ENCODE peak calls at places on chromosomes 13 and 19, in seven cellular contexts. One of them, this sample, is unnamed.
A peak's percentile ranks its signal among the peaks of the same experiment; 100 is the strongest.

GRCh38 chr19:9939301-9939913 is 3.1 kb upstream of the OLFM2 start:
- DNase-seq in SJSA1: no peak
- DNase-seq in left kidney: peak; percentile 49
- DNase-seq in EL: peak; percentile 23
- DNase-seq in B cell: no peak
- DNase-seq in HCEC 1CT: peak; percentile 18
- DNase-seq in left ventricle myocardium inferior: no peak
- DNase-seq in this sample: no peak

GRCh38 chr13:114070098-114070799 is 62.2 kb downstream of the RASA3 start:
- DNase-seq in left ventricle myocardium inferior: no peak
- DNase-seq in EL: no peak
- DNase-seq in B cell: no peak
- DNase-seq in SJSA1: no peak
- DNase-seq in HCEC 1CT: no peak
- DNase-seq in left kidney: no peak
- DNase-seq in this sample: no peak

GRCh38 chr13:30037766-30038165 is 187.3 kb upstream of the UBL3 start:
- DNase-seq in SJSA1: no peak
- DNase-seq in left ventricle myocardium inferior: no peak
- DNase-seq in left kidney: no peak
- DNase-seq in B cell: no peak
- DNase-seq in EL: no peak
- DNase-seq in HCEC 1CT: no peak
- DNase-seq in this sample: no peak

GRCh38 chr13:28739376-28739775 is 20.6 kb upstream of the SLC46A3 start:
- DNase-seq in HCEC 1CT: no peak
- DNase-seq in EL: no peak
- DNase-seq in left kidney: no peak
- DNase-seq in left ventricle myocardium inferior: no peak
- DNase-seq in SJSA1: no peak
- DNase-seq in B cell: no peak
- DNase-seq in this sample: peak; percentile 1

GRCh38 chr19:41083516-41083915 is 4.7 kb upstream of the CYP2A13 start:
- DNase-seq in left ventricle myocardium inferior: no peak
- DNase-seq in left kidney: no peak
- DNase-seq in HCEC 1CT: no peak
- DNase-seq in B cell: no peak
- DNase-seq in SJSA1: no peak
- DNase-seq in EL: no peak
- DNase-seq in this sample: no peak

GRCh38 chr13:40102854-40103253 is 447.4 kb downstream of the COG6 start:
- DNase-seq in EL: peak; percentile 73
- DNase-seq in SJSA1: no peak
- DNase-seq in left ventricle myocardium inferior: no peak
- DNase-seq in B cell: no peak
- DNase-seq in HCEC 1CT: peak; percentile 7
- DNase-seq in left kidney: peak; percentile 65
- DNase-seq in this sample: no peak

GRCh38 chr13:19586904-19587634 is 25.7 kb upstream of the TPTE2 start:
- DNase-seq in left ventricle myocardium inferior: no peak
- DNase-seq in HCEC 1CT: peak; percentile 58
- DNase-seq in SJSA1: no peak
- DNase-seq in left kidney: peak; percentile 16
- DNase-seq in B cell: peak; percentile 70
- DNase-seq in EL: peak; percentile 89
- DNase-seq in this sample: no peak

GRCh38 chr13:23794267-23795161 is 94.7 kb downstream of the MIPEP start:
- DNase-seq in B cell: no peak
- DNase-seq in HCEC 1CT: peak; percentile 86
- DNase-seq in EL: peak; percentile 71
- DNase-seq in left kidney: no peak
- DNase-seq in left ventricle myocardium inferior: no peak
- DNase-seq in SJSA1: peak; percentile 50
- DNase-seq in this sample: no peak

GRCh38 chr13:25406377-25406776 is 34.6 kb downstream of the ATP8A2 start:
- DNase-seq in left ventricle myocardium inferior: no peak
- DNase-seq in left kidney: no peak
- DNase-seq in SJSA1: no peak
- DNase-seq in HCEC 1CT: no peak
- DNase-seq in B cell: no peak
- DNase-seq in EL: peak; percentile 2
- DNase-seq in this sample: no peak

GRCh38 chr19:29844891-29845575 is 33.2 kb downstream of the CCNE1 start:
- DNase-seq in SJSA1: peak; percentile 86
- DNase-seq in B cell: peak; percentile 91
- DNase-seq in left kidney: peak; percentile 98
- DNase-seq in HCEC 1CT: peak; percentile 82
- DNase-seq in EL: peak; percentile 90
- DNase-seq in left ventricle myocardium inferior: peak; percentile 93
- DNase-seq in this sample: peak; percentile 95

GRCh38 chr19:39557791-39558622 is 18.0 kb upstream of the EID2 start:
- DNase-seq in left kidney: peak; percentile 84
- DNase-seq in B cell: no peak
- DNase-seq in HCEC 1CT: no peak
- DNase-seq in left ventricle myocardium inferior: no peak
- DNase-seq in EL: peak; percentile 28
- DNase-seq in SJSA1: no peak
- DNase-seq in this sample: no peak

GRCh38 chr19:49113762-49114629 is at the start of gene LIN7B:
- DNase-seq in B cell: peak; percentile 67
- DNase-seq in SJSA1: peak; percentile 81
- DNase-seq in left kidney: peak; percentile 92
- DNase-seq in EL: peak; percentile 80
- DNase-seq in HCEC 1CT: peak; percentile 54
- DNase-seq in left ventricle myocardium inferior: peak; percentile 71
- DNase-seq in this sample: peak; percentile 88

GRCh38 chr19:17145546-17146497 is 69.3 kb upstream of the USE1 start:
- DNase-seq in B cell: no peak
- DNase-seq in left kidney: no peak
- DNase-seq in HCEC 1CT: no peak
- DNase-seq in SJSA1: no peak
- DNase-seq in left ventricle myocardium inferior: no peak
- DNase-seq in EL: no peak
- DNase-seq in this sample: no peak

GRCh38 chr19:35468637-35469036 is 20.6 kb downstream of the FFAR2 start:
- DNase-seq in B cell: peak; percentile 79
- DNase-seq in left ventricle myocardium inferior: peak; percentile 39
- DNase-seq in SJSA1: no peak
- DNase-seq in EL: peak; percentile 17
- DNase-seq in left kidney: peak; percentile 68
- DNase-seq in HCEC 1CT: peak; percentile 17
- DNase-seq in this sample: no peak

GRCh38 chr13:113411216-113412023 is 41.9 kb downstream of the ADPRHL1 start:
- DNase-seq in HCEC 1CT: peak; percentile 95
- DNase-seq in SJSA1: peak; percentile 94
- DNase-seq in B cell: no peak
- DNase-seq in left kidney: no peak
- DNase-seq in left ventricle myocardium inferior: peak; percentile 79
- DNase-seq in EL: peak; percentile 94
- DNase-seq in this sample: no peak

GRCh38 chr19:5515737-5516136 is 52.0 kb downstream of the TINCR start:
- DNase-seq in left ventricle myocardium inferior: no peak
- DNase-seq in left kidney: no peak
- DNase-seq in B cell: no peak
- DNase-seq in HCEC 1CT: no peak
- DNase-seq in SJSA1: no peak
- DNase-seq in EL: no peak
- DNase-seq in this sample: no peak

GRCh38 chr13:92175330-92175729 is 776.9 kb downstream of the GPC5 start:
- DNase-seq in left ventricle myocardium inferior: no peak
- DNase-seq in HCEC 1CT: peak; percentile 10
- DNase-seq in left kidney: peak; percentile 67
- DNase-seq in B cell: no peak
- DNase-seq in EL: peak; percentile 0
- DNase-seq in SJSA1: peak; percentile 6
- DNase-seq in this sample: no peak

GRCh38 chr19:49513746-49514118 is 1.3 kb downstream of the FCGRT start:
- DNase-seq in EL: no peak
- DNase-seq in B cell: no peak
- DNase-seq in left kidney: no peak
- DNase-seq in HCEC 1CT: no peak
- DNase-seq in left ventricle myocardium inferior: no peak
- DNase-seq in SJSA1: no peak
- DNase-seq in this sample: no peak

GRCh38 chr19:45443462-45444317 is 20.0 kb upstream of the ERCC1 start:
- DNase-seq in SJSA1: peak; percentile 98
- DNase-seq in left kidney: peak; percentile 97
- DNase-seq in EL: peak; percentile 97
- DNase-seq in left ventricle myocardium inferior: peak; percentile 97
- DNase-seq in B cell: peak; percentile 81
- DNase-seq in HCEC 1CT: peak; percentile 93
- DNase-seq in this sample: peak; percentile 76

GRCh38 chr13:95535243-95535642 is 17.3 kb upstream of the CLDN10 start:
- DNase-seq in left kidney: no peak
- DNase-seq in HCEC 1CT: peak; percentile 75
- DNase-seq in SJSA1: peak; percentile 41
- DNase-seq in EL: peak; percentile 65
- DNase-seq in B cell: no peak
- DNase-seq in left ventricle myocardium inferior: no peak
- DNase-seq in this sample: no peak

GRCh38 chr19:33511346-33511745 is 10.2 kb downstream of the PEPD start:
- DNase-seq in EL: no peak
- DNase-seq in left ventricle myocardium inferior: no peak
- DNase-seq in left kidney: no peak
- DNase-seq in SJSA1: no peak
- DNase-seq in HCEC 1CT: no peak
- DNase-seq in B cell: no peak
- DNase-seq in this sample: no peak

GRCh38 chr13:38979891-38980627 is 10.6 kb downstream of the STOML3 start:
- DNase-seq in left ventricle myocardium inferior: peak; percentile 58
- DNase-seq in HCEC 1CT: no peak
- DNase-seq in SJSA1: no peak
- DNase-seq in B cell: no peak
- DNase-seq in left kidney: peak; percentile 52
- DNase-seq in EL: no peak
- DNase-seq in this sample: no peak

GRCh38 chr19:1690570-1691307 is 38.3 kb upstream of the TCF3 start:
- DNase-seq in B cell: peak; percentile 55
- DNase-seq in left kidney: no peak
- DNase-seq in left ventricle myocardium inferior: no peak
- DNase-seq in EL: peak; percentile 35
- DNase-seq in HCEC 1CT: no peak
- DNase-seq in SJSA1: no peak
- DNase-seq in this sample: peak; percentile 98

GRCh38 chr13:84086847-84087162 is 204.5 kb upstream of the SLITRK1 start:
- DNase-seq in HCEC 1CT: no peak
- DNase-seq in SJSA1: no peak
- DNase-seq in left kidney: no peak
- DNase-seq in B cell: no peak
- DNase-seq in EL: no peak
- DNase-seq in left ventricle myocardium inferior: no peak
- DNase-seq in this sample: no peak

GRCh38 chr19:35248310-35249145 is at the start of gene LSR:
- DNase-seq in EL: no peak
- DNase-seq in SJSA1: no peak
- DNase-seq in left ventricle myocardium inferior: no peak
- DNase-seq in left kidney: peak; percentile 98
- DNase-seq in HCEC 1CT: no peak
- DNase-seq in B cell: peak; percentile 83
- DNase-seq in this sample: peak; percentile 88

GRCh38 chr13:75766636-75767035 is 130.5 kb downstream of the LMO7 start:
- DNase-seq in SJSA1: no peak
- DNase-seq in B cell: no peak
- DNase-seq in HCEC 1CT: no peak
- DNase-seq in left ventricle myocardium inferior: no peak
- DNase-seq in left kidney: no peak
- DNase-seq in EL: no peak
- DNase-seq in this sample: no peak

GRCh38 chr19:1449467-1450442 is at the start of gene APC2:
- DNase-seq in left ventricle myocardium inferior: no peak
- DNase-seq in HCEC 1CT: no peak
- DNase-seq in left kidney: peak; percentile 89
- DNase-seq in EL: peak; percentile 39
- DNase-seq in SJSA1: peak; percentile 16
- DNase-seq in B cell: no peak
- DNase-seq in this sample: peak; percentile 93

GRCh38 chr19:30564551-30565011 is 192.4 kb downstream of the ZNF536 start:
- DNase-seq in HCEC 1CT: no peak
- DNase-seq in B cell: no peak
- DNase-seq in EL: no peak
- DNase-seq in left ventricle myocardium inferior: no peak
- DNase-seq in left kidney: no peak
- DNase-seq in SJSA1: no peak
- DNase-seq in this sample: no peak

GRCh38 chr13:90239130-90239529 is 1108.4 kb upstream of the MIR17HG start:
- DNase-seq in SJSA1: no peak
- DNase-seq in B cell: no peak
- DNase-seq in EL: no peak
- DNase-seq in HCEC 1CT: no peak
- DNase-seq in left ventricle myocardium inferior: no peak
- DNase-seq in left kidney: no peak
- DNase-seq in this sample: no peak

GRCh38 chr13:110283661-110284516 is 23.1 kb downstream of the COL4A1 start:
- DNase-seq in EL: peak; percentile 68
- DNase-seq in left ventricle myocardium inferior: no peak
- DNase-seq in SJSA1: no peak
- DNase-seq in B cell: no peak
- DNase-seq in left kidney: no peak
- DNase-seq in HCEC 1CT: peak; percentile 74
- DNase-seq in this sample: no peak